ENCODE peak calls at places on chromosomes 2 and 18, in eight cellular contexts. B is Calu3, C is EL, R is Kasumi-1, T is COR-L47, U is left kidney, G is activated T-helper 1 cell treated with Interleukin-2 at 50 U/mL for 16 hours, N is SW 1271. I is an unnamed sample.

GRCh38 chr2:85259101-85259590 is 68.6 kb downstream of the TGOLN2 start:
- DNase-seq in R (no peak), B (no peak), N (no peak), C (peak), T (no peak), G (no peak), U (peak), I (no peak)

GRCh38 chr2:173785813-173786212 is 179.4 kb downstream of the SP3 start:
- DNase-seq in C (no peak), U (no peak), T (no peak), R (no peak), N (no peak), G (no peak), B (no peak), I (no peak)

GRCh38 chr18:941331-941730 is 36.7 kb downstream of the ADCYAP1 start:
- DNase-seq in U (no peak), C (no peak), T (no peak), N (no peak), R (no peak), G (no peak), B (no peak), I (no peak)

GRCh38 chr2:77028032-77028600 is 494.1 kb downstream of the LRRTM4 start:
- DNase-seq in B (no peak), G (no peak), N (no peak), T (no peak), U (no peak), C (no peak), R (no peak), I (peak)

GRCh38 chr2:48855142-48855541 is 99.6 kb upstream of the LHCGR start:
- DNase-seq in B (no peak), G (no peak), R (no peak), U (no peak), N (no peak), T (no peak), C (no peak), I (no peak)

GRCh38 chr18:33761363-33761762 is 183.3 kb downstream of the ASXL3 start:
- DNase-seq in N (no peak), G (no peak), R (peak), T (peak), B (peak), C (no peak), U (peak), I (no peak)

GRCh38 chr2:231298091-231298490 is 97.4 kb upstream of the B3GNT7 start:
- DNase-seq in U (no peak), T (no peak), B (no peak), C (no peak), R (no peak), G (no peak), N (no peak), I (no peak)

GRCh38 chr2:207765960-207766582 is 3.6 kb downstream of the FZD5 start:
- DNase-seq in C (no peak), T (no peak), G (no peak), U (no peak), B (no peak), N (no peak), R (no peak), I (peak)

GRCh38 chr2:83168377-83168776 is 1290.7 kb downstream of the SUCLG1 start:
- DNase-seq in G (no peak), R (no peak), U (no peak), N (no peak), T (no peak), C (no peak), B (no peak), I (no peak)

GRCh38 chr18:59459352-59460059 is 100.4 kb upstream of the LMAN1 start:
- DNase-seq in U (peak), N (no peak), G (no peak), C (peak), B (no peak), R (peak), T (peak), I (peak)

GRCh38 chr2:65299246-65299645 is 71.6 kb downstream of the ACTR2 start:
- DNase-seq in C (peak), R (no peak), B (no peak), N (no peak), T (no peak), U (no peak), G (no peak), I (no peak)

GRCh38 chr2:112433932-112434730 is 686 bp upstream of the RGPD8 start:
- DNase-seq in U (no peak), N (no peak), T (no peak), C (no peak), R (no peak), G (no peak), B (no peak), I (no peak)

GRCh38 chr18:45829896-45830295 is 4.4 kb downstream of the SIGLEC15 start:
- DNase-seq in N (no peak), G (no peak), R (no peak), B (no peak), U (peak), T (no peak), C (no peak), I (peak)

GRCh38 chr2:33421820-33422219 is 54.6 kb upstream of the RASGRP3 start:
- DNase-seq in R (no peak), U (no peak), G (no peak), C (peak), N (no peak), B (no peak), T (no peak), I (no peak)